ENCODE peak calls at places on chromosomes 16 and 17, in seven cellular contexts. N is Peyer's patch, T is fibroblast of lung, Q is cardiac muscle cell, Z is tibial artery, V is transverse colon, W is GM12864. Y is an unnamed sample.

GRCh38 chr17:6070895-6071511 is 824 bp downstream of the WSCD1 start:
- DNase-seq in N (no peak), V (peak; percentile 27), W (no peak), Q (no peak), Z (no peak), T (peak; percentile 29), Y (no peak)

GRCh38 chr17:6496116-6496481 is 51.8 kb downstream of the PIMREG start:
- DNase-seq in Z (no peak), V (no peak), W (peak; percentile 37), N (peak; percentile 23), T (no peak), Q (peak; percentile 37), Y (no peak)

GRCh38 chr17:71985111-71986039 is 135.4 kb upstream of the SOX9 start:
- DNase-seq in T (no peak), Q (no peak), Z (no peak), N (no peak), V (no peak), W (no peak), Y (no peak)

GRCh38 chr16:88533381-88533831 is 36.8 kb upstream of the ZC3H18 start:
- DNase-seq in V (no peak), N (no peak), Z (no peak), W (no peak), Q (peak; percentile 25), T (peak; percentile 50), Y (no peak)

GRCh38 chr16:79415983-79416641 is 184.4 kb downstream of the MAF start:
- DNase-seq in Z (no peak), T (no peak), W (no peak), Q (no peak), N (no peak), V (no peak), Y (no peak)

GRCh38 chr17:44280383-44280782 is 12.4 kb upstream of the SLC4A1 start:
- DNase-seq in Z (no peak), T (no peak), Q (no peak), N (no peak), W (no peak), V (no peak), Y (no peak)

GRCh38 chr17:27577884-27578717 is 52.9 kb upstream of the LGALS9 start:
- DNase-seq in Q (peak; percentile 82), V (no peak), W (no peak), Z (no peak), N (no peak), T (peak; percentile 60), Y (peak; percentile 96)

GRCh38 chr17:45813051-45813731 is 29.1 kb downstream of the CRHR1 start:
- DNase-seq in W (no peak), N (no peak), T (no peak), Q (peak; percentile 29), V (no peak), Z (no peak), Y (no peak)

GRCh38 chr16:83200005-83200779 is 573.4 kb downstream of the CDH13 start:
- DNase-seq in Z (no peak), N (no peak), T (no peak), W (no peak), Q (peak; percentile 8), V (no peak), Y (no peak)

GRCh38 chr16:2008631-2009301 is 855 bp downstream of the ZNF598 start:
- DNase-seq in T (peak; percentile 59), V (no peak), N (no peak), Q (peak; percentile 58), Z (no peak), W (no peak), Y (no peak)

GRCh38 chr16:21104124-21104860 is 46.4 kb downstream of the DNAH3 start:
- DNase-seq in T (no peak), N (no peak), W (no peak), Z (no peak), V (no peak), Q (peak; percentile 70), Y (no peak)

GRCh38 chr17:50452627-50453300 is 15.9 kb downstream of the CHAD start:
- DNase-seq in Q (no peak), T (peak; percentile 34), W (no peak), V (peak; percentile 82), Z (no peak), N (peak; percentile 72), Y (no peak)

GRCh38 chr16:586645-587590 is 2.9 kb upstream of the RAB40C start:
- DNase-seq in W (no peak), N (no peak), T (peak; percentile 42), V (no peak), Q (peak; percentile 21), Z (no peak), Y (no peak)

GRCh38 chr17:63275318-63275967 is 170.7 kb downstream of the CYB561 start:
- DNase-seq in W (no peak), Z (no peak), Q (peak; percentile 96), V (no peak), T (peak; percentile 97), N (no peak), Y (peak; percentile 99)

GRCh38 chr16:54424043-54424451 is 137.5 kb upstream of the IRX3 start:
- DNase-seq in Q (no peak), Z (no peak), W (no peak), T (no peak), V (no peak), N (no peak), Y (no peak)

GRCh38 chr17:73785466-73785865 is 141.2 kb upstream of the SDK2 start:
- DNase-seq in N (no peak), Q (peak; percentile 16), Z (no peak), T (peak; percentile 22), V (no peak), W (no peak), Y (no peak)

GRCh38 chr16:89171216-89172170 is at the start of gene CDH15:
- DNase-seq in Z (peak; percentile 67), V (peak; percentile 97), W (peak; percentile 84), N (peak; percentile 98), T (peak; percentile 82), Q (peak; percentile 88), Y (peak; percentile 63)

GRCh38 chr17:68396795-68397536 is 60.3 kb downstream of the WIPI1 start:
- DNase-seq in Z (no peak), V (no peak), T (no peak), W (no peak), N (no peak), Q (no peak), Y (no peak)

GRCh38 chr17:36861531-36861930 is 75.7 kb upstream of the LHX1 start:
- DNase-seq in N (no peak), T (no peak), Z (no peak), V (no peak), Q (no peak), W (no peak), Y (no peak)

GRCh38 chr17:48012151-48012520 is 25.5 kb downstream of the COPZ2 start:
- DNase-seq in Q (peak; percentile 37), W (no peak), N (no peak), T (no peak), V (peak; percentile 59), Z (no peak), Y (no peak)

GRCh38 chr17:700504-701094 is 14.0 kb downstream of the VPS53 start:
- DNase-seq in V (no peak), Q (peak; percentile 61), Z (no peak), N (no peak), W (no peak), T (peak; percentile 64), Y (no peak)

GRCh38 chr17:7745748-7746470 is 28.4 kb downstream of the DNAH2 start:
- DNase-seq in W (no peak), Z (peak; percentile 36), V (no peak), N (no peak), Q (peak; percentile 97), T (peak; percentile 83), Y (peak; percentile 52)

GRCh38 chr17:16942141-16943031 is 29.5 kb downstream of the TNFRSF13B start:
- DNase-seq in N (no peak), V (no peak), Z (peak; percentile 12), Q (no peak), W (no peak), T (no peak), Y (no peak)

GRCh38 chr17:16941643-16942042 is 30.3 kb downstream of the TNFRSF13B start:
- DNase-seq in T (no peak), Q (peak; percentile 6), W (no peak), V (no peak), N (no peak), Z (peak; percentile 10), Y (no peak)

GRCh38 chr17:16939606-16940115 is 32.3 kb downstream of the TNFRSF13B start:
- DNase-seq in N (no peak), V (peak; percentile 6), Z (peak; percentile 11), W (no peak), T (no peak), Q (no peak), Y (no peak)

GRCh38 chr17:16940116-16940881 is 31.6 kb downstream of the TNFRSF13B start:
- DNase-seq in N (no peak), W (no peak), T (no peak), V (no peak), Q (no peak), Z (peak; percentile 5), Y (no peak)

GRCh38 chr17:16941072-16941641 is 30.8 kb downstream of the TNFRSF13B start:
- DNase-seq in W (no peak), V (no peak), Q (no peak), Z (peak; percentile 9), N (no peak), T (no peak), Y (no peak)
- TF ChIP-seq CTCF in W (no peak), V (no peak), Q (no peak), Z (no peak), N (no peak), T (no peak), Y (no peak)

DNA sequence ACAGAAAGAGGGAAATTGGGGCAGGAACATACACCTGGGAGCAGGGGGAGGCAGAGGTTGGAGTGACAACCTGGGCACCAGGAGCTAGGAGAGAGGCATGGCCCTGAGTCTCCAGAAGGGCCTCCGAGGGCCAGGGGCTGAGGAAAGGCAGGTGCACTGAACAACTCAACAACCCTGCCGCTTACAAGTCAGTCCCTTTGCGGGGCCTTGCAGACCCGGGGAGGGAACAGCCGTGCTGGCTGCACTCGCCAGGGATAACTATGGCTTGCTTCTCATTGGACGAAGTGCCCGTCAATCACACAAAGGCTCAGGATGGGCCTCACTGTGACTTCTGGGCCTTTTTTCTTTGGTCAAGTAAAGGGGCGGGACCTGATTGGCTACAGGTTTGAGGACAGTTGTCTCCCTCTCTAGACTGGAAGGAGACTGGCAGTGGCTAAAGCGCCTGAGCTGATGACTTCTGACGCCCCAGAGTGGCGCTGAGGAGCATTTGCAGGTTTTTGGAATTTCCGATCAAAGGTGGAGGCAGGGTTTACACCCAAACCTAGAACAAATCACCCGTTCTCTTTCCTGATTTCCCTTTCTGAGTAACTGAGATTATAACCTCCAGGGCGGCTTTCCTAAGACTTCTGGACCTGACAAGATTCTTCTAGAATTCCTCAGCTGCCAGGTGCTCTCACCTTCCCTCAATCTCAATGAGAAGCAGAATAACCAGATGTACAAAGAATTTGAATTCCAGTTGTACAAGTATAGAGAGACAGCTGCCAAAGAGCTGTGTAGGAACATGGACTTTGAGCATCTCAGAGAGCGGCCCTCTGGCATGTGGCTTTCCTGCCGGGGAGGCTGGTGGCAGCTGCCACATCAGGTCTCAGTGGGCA is 27.6 kb upstream of the ST6GALNAC2 start:
- DNase-seq in V (no peak), Q (no peak), N (no peak), Z (no peak), T (no peak), W (no peak), Y (no peak)
- TF ChIP-seq CTCF in V (no peak), Q (no peak), N (no peak), Z (no peak), T (no peak), W (no peak), Y (no peak)

GRCh38 chr17:64773836-64774761 is 112.0 kb upstream of the SMURF2 start:
- DNase-seq in N (peak; percentile 88), V (peak; percentile 90), Q (peak; percentile 66), W (no peak), T (peak; percentile 57), Z (no peak), Y (no peak)
- TF ChIP-seq CTCF in N (peak; percentile 16), V (no peak), Q (peak; percentile 53), W (peak; percentile 54), T (peak; percentile 56), Z (no peak), Y (peak; percentile 51)

GRCh38 chr17:2786176-2786881 is 9.9 kb upstream of the RAP1GAP2 start:
- DNase-seq in V (peak; percentile 96), Z (peak; percentile 66), W (peak; percentile 47), T (peak; percentile 76), N (peak; percentile 97), Q (peak; percentile 91), Y (peak; percentile 40)
- TF ChIP-seq CTCF in V (peak; percentile 80), Z (peak; percentile 34), W (peak; percentile 88), T (peak; percentile 87), N (peak; percentile 94), Q (peak; percentile 90), Y (peak; percentile 94)